ENCODE peak calls at places on chromosomes 11 and 22, in seven cellular contexts. One of them, this sample, is unnamed.

GRCh38 chr11:31815743-31816466 is 4.8 kb upstream of the PAX6 start:
- DNase-seq in adrenal gland: no peak
- DNase-seq in AG10803: no peak
- DNase-seq in RWPE1: no peak
- DNase-seq in NB4: no peak
- DNase-seq in brain microvascular endothelial cell: no peak
- DNase-seq in activated B cell treated with CpG ODN at 0.5 μM for 24 hours: no peak
- DNase-seq in this sample: no peak

GRCh38 chr22:46290121-46290842 is 6.4 kb upstream of the GTSE1 start:
- DNase-seq in activated B cell treated with CpG ODN at 0.5 μM for 24 hours: no peak
- DNase-seq in adrenal gland: no peak
- DNase-seq in AG10803: no peak
- DNase-seq in RWPE1: no peak
- DNase-seq in brain microvascular endothelial cell: no peak
- DNase-seq in NB4: no peak
- DNase-seq in this sample: no peak

GRCh38 chr11:46361283-46362145 is 14.3 kb downstream of the DGKZ start:
- DNase-seq in NB4: peak
- DNase-seq in activated B cell treated with CpG ODN at 0.5 μM for 24 hours: no peak
- DNase-seq in adrenal gland: peak
- DNase-seq in AG10803: peak
- DNase-seq in brain microvascular endothelial cell: peak
- DNase-seq in RWPE1: no peak
- DNase-seq in this sample: peak

GRCh38 chr11:45900916-45901617 is 6.0 kb downstream of the FREY1 start:
- DNase-seq in AG10803: peak
- DNase-seq in brain microvascular endothelial cell: no peak
- DNase-seq in activated B cell treated with CpG ODN at 0.5 μM for 24 hours: no peak
- DNase-seq in NB4: no peak
- DNase-seq in RWPE1: no peak
- DNase-seq in adrenal gland: no peak
- DNase-seq in this sample: no peak

GRCh38 chr22:22955866-22956535 is 68.4 kb downstream of the IGLL5 start:
- DNase-seq in AG10803: peak
- DNase-seq in activated B cell treated with CpG ODN at 0.5 μM for 24 hours: peak
- DNase-seq in NB4: peak
- DNase-seq in adrenal gland: peak
- DNase-seq in RWPE1: peak
- DNase-seq in brain microvascular endothelial cell: peak
- DNase-seq in this sample: peak

GRCh38 chr11:111097191-111097590 is 148.3 kb upstream of the POU2AF2 start:
- DNase-seq in NB4: no peak
- DNase-seq in AG10803: peak
- DNase-seq in adrenal gland: peak
- DNase-seq in activated B cell treated with CpG ODN at 0.5 μM for 24 hours: no peak
- DNase-seq in brain microvascular endothelial cell: no peak
- DNase-seq in RWPE1: no peak
- DNase-seq in this sample: no peak

GRCh38 chr11:125070699-125071254 is 7.7 kb downstream of the SLC37A2 start:
- DNase-seq in AG10803: peak
- DNase-seq in brain microvascular endothelial cell: peak
- DNase-seq in RWPE1: peak
- DNase-seq in NB4: peak
- DNase-seq in adrenal gland: peak
- DNase-seq in activated B cell treated with CpG ODN at 0.5 μM for 24 hours: no peak
- DNase-seq in this sample: peak

GRCh38 chr22:25149014-25149413 is 50.6 kb upstream of the CRYBB3 start:
- DNase-seq in RWPE1: no peak
- DNase-seq in brain microvascular endothelial cell: no peak
- DNase-seq in adrenal gland: no peak
- DNase-seq in AG10803: no peak
- DNase-seq in NB4: no peak
- DNase-seq in activated B cell treated with CpG ODN at 0.5 μM for 24 hours: no peak
- DNase-seq in this sample: no peak

GRCh38 chr22:24124247-24124646 is 57.0 kb upstream of the SUSD2 start:
- DNase-seq in AG10803: no peak
- DNase-seq in brain microvascular endothelial cell: no peak
- DNase-seq in RWPE1: no peak
- DNase-seq in activated B cell treated with CpG ODN at 0.5 μM for 24 hours: no peak
- DNase-seq in NB4: no peak
- DNase-seq in adrenal gland: no peak
- DNase-seq in this sample: no peak

GRCh38 chr22:31241200-31241599 is 29.1 kb downstream of the LIMK2 start:
- DNase-seq in brain microvascular endothelial cell: peak
- DNase-seq in NB4: no peak
- DNase-seq in AG10803: no peak
- DNase-seq in adrenal gland: no peak
- DNase-seq in RWPE1: no peak
- DNase-seq in activated B cell treated with CpG ODN at 0.5 μM for 24 hours: no peak
- DNase-seq in this sample: no peak

GRCh38 chr11:119995730-119996491 is 142.0 kb downstream of the TRIM29 start:
- DNase-seq in AG10803: no peak
- DNase-seq in NB4: no peak
- DNase-seq in brain microvascular endothelial cell: no peak
- DNase-seq in RWPE1: no peak
- DNase-seq in adrenal gland: no peak
- DNase-seq in activated B cell treated with CpG ODN at 0.5 μM for 24 hours: no peak
- DNase-seq in this sample: no peak

GRCh38 chr11:33802414-33802950 is 28.2 kb upstream of the FBXO3 start:
- DNase-seq in AG10803: peak
- DNase-seq in NB4: peak
- DNase-seq in brain microvascular endothelial cell: peak
- DNase-seq in adrenal gland: peak
- DNase-seq in RWPE1: no peak
- DNase-seq in activated B cell treated with CpG ODN at 0.5 μM for 24 hours: no peak
- DNase-seq in this sample: peak

GRCh38 chr22:25566812-25567211 is 2.3 kb downstream of the GRK3 start:
- DNase-seq in RWPE1: no peak
- DNase-seq in AG10803: no peak
- DNase-seq in brain microvascular endothelial cell: no peak
- DNase-seq in NB4: peak
- DNase-seq in adrenal gland: no peak
- DNase-seq in activated B cell treated with CpG ODN at 0.5 μM for 24 hours: no peak
- DNase-seq in this sample: peak

GRCh38 chr11:82698576-82699352 is 34.9 kb downstream of the FAM181B start:
- DNase-seq in AG10803: no peak
- DNase-seq in adrenal gland: no peak
- DNase-seq in NB4: no peak
- DNase-seq in activated B cell treated with CpG ODN at 0.5 μM for 24 hours: no peak
- DNase-seq in brain microvascular endothelial cell: no peak
- DNase-seq in RWPE1: no peak
- DNase-seq in this sample: no peak

GRCh38 chr11:82703226-82703625 is 30.4 kb downstream of the FAM181B start:
- DNase-seq in activated B cell treated with CpG ODN at 0.5 μM for 24 hours: no peak
- DNase-seq in NB4: no peak
- DNase-seq in AG10803: no peak
- DNase-seq in adrenal gland: no peak
- DNase-seq in RWPE1: no peak
- DNase-seq in brain microvascular endothelial cell: no peak
- DNase-seq in this sample: no peak

GRCh38 chr11:82703796-82704195 is 29.9 kb downstream of the FAM181B start:
- DNase-seq in RWPE1: peak
- DNase-seq in adrenal gland: no peak
- DNase-seq in NB4: no peak
- DNase-seq in brain microvascular endothelial cell: no peak
- DNase-seq in activated B cell treated with CpG ODN at 0.5 μM for 24 hours: no peak
- DNase-seq in AG10803: no peak
- DNase-seq in this sample: no peak

GRCh38 chr11:82701847-82702520 is 31.7 kb downstream of the FAM181B start:
- DNase-seq in activated B cell treated with CpG ODN at 0.5 μM for 24 hours: no peak
- DNase-seq in AG10803: peak
- DNase-seq in NB4: peak
- DNase-seq in RWPE1: peak
- DNase-seq in brain microvascular endothelial cell: peak
- DNase-seq in adrenal gland: peak
- DNase-seq in this sample: no peak
- TF ChIP-seq CTCF in activated B cell treated with CpG ODN at 0.5 μM for 24 hours: no peak
- TF ChIP-seq CTCF in AG10803: peak
- TF ChIP-seq CTCF in NB4: peak
- TF ChIP-seq CTCF in RWPE1: peak
- TF ChIP-seq CTCF in brain microvascular endothelial cell: peak
- TF ChIP-seq CTCF in adrenal gland: peak
- TF ChIP-seq CTCF in this sample: peak

DNA sequence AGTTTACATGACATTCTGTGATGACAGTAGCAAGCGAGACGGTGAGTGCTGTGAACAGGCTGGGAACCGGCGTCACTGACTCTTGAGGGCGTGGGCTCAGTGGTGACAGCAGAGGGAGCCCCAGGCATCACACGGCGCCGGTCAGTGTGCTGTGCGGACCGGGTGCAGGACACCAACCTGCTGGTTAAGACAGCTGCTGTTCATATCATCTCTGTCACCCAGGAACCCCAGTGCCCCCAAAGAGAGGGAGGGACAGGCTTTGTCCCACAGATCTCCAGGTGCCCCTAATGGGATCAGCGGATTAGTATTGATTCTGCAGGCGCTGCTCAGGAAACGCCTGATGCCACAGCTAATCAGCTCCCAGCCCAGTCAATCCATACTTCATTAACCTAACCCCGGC is 18.4 kb downstream of the B3GAT1 start:
- DNase-seq in activated B cell treated with CpG ODN at 0.5 μM for 24 hours: no peak
- DNase-seq in brain microvascular endothelial cell: no peak
- DNase-seq in adrenal gland: no peak
- DNase-seq in RWPE1: no peak
- DNase-seq in AG10803: no peak
- DNase-seq in NB4: peak
- DNase-seq in this sample: no peak
- TF ChIP-seq CTCF in activated B cell treated with CpG ODN at 0.5 μM for 24 hours: no peak
- TF ChIP-seq CTCF in brain microvascular endothelial cell: no peak
- TF ChIP-seq CTCF in adrenal gland: peak
- TF ChIP-seq CTCF in RWPE1: no peak
- TF ChIP-seq CTCF in AG10803: no peak
- TF ChIP-seq CTCF in NB4: no peak
- TF ChIP-seq CTCF in this sample: no peak

GRCh38 chr11:8754241-8754640 is 71.6 kb downstream of the RPL27A start:
- DNase-seq in brain microvascular endothelial cell: no peak
- DNase-seq in adrenal gland: no peak
- DNase-seq in activated B cell treated with CpG ODN at 0.5 μM for 24 hours: no peak
- DNase-seq in NB4: no peak
- DNase-seq in AG10803: peak
- DNase-seq in RWPE1: no peak
- DNase-seq in this sample: no peak
- TF ChIP-seq CTCF in brain microvascular endothelial cell: no peak
- TF ChIP-seq CTCF in adrenal gland: peak
- TF ChIP-seq CTCF in activated B cell treated with CpG ODN at 0.5 μM for 24 hours: no peak
- TF ChIP-seq CTCF in NB4: no peak
- TF ChIP-seq CTCF in AG10803: peak
- TF ChIP-seq CTCF in RWPE1: no peak
- TF ChIP-seq CTCF in this sample: no peak

DNA sequence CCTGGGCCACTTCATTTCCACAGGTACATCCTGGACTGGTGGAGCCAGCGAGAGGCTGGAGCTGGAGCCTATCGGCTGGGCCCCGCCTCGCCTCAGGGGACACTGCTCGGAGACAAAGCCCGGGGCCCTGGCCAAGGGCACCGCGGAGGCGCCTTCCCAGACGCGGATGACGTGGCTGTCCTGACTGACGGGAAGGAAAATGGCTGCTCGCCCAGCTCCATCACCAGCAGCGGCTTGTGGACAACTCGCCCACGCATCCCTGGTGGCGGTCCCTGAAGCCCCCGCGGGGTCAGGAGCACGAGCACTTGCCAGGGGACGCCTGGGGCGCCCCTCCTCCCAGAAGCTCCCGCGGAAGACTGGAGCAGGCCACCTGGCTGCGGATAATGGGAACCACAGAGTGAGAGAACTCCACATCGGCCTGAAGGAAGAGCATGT is 49.6 kb downstream of the CECR2 start:
- DNase-seq in activated B cell treated with CpG ODN at 0.5 μM for 24 hours: no peak
- DNase-seq in RWPE1: no peak
- DNase-seq in AG10803: no peak
- DNase-seq in brain microvascular endothelial cell: no peak
- DNase-seq in NB4: no peak
- DNase-seq in adrenal gland: no peak
- DNase-seq in this sample: no peak
- TF ChIP-seq CTCF in activated B cell treated with CpG ODN at 0.5 μM for 24 hours: no peak
- TF ChIP-seq CTCF in RWPE1: no peak
- TF ChIP-seq CTCF in AG10803: no peak
- TF ChIP-seq CTCF in brain microvascular endothelial cell: no peak
- TF ChIP-seq CTCF in NB4: no peak
- TF ChIP-seq CTCF in adrenal gland: no peak
- TF ChIP-seq CTCF in this sample: no peak